ENCODE peak calls at places on chromosomes 2 and 18, in ten cellular contexts. Y is stimulated activated CD4-positive, alpha-beta T cell treated with anti-CD3 and anti-CD28 coated beads, TNF-alpha, amount 100 ng/mL, for 48 hours; U is vagina; G is NCI-H748 treated with DMSO at 0.1 percent for 48 hours; F is EL; A is lower leg skin; I is activated T-cell treated with anti-CD3 and anti-CD28 coated beads for 48 hours; Q is A549; E is tibial artery; H is SK-N-DZ. P is an unnamed sample.

GRCh38 chr18:24497052-24497754 is 36.8 kb downstream of the HRH4 start:
- DNase-seq in Y (no peak), U (no peak), G (peak; percentile 15), F (peak; percentile 55), A (no peak), I (no peak), Q (no peak), E (no peak), H (no peak), P (no peak)

GRCh38 chr2:120465989-120466703 is 120.2 kb downstream of the INHBB start:
- DNase-seq in Y (no peak), U (no peak), G (peak; percentile 75), F (no peak), A (no peak), I (no peak), Q (no peak), E (no peak), H (no peak), P (no peak)

GRCh38 chr2:15560404-15560987 is 638 bp downstream of the NBAS start:
- DNase-seq in Y (no peak), U (no peak), G (peak; percentile 36), F (peak; percentile 40), A (no peak), I (peak; percentile 4), Q (peak; percentile 44), E (no peak), H (no peak), P (no peak)

GRCh38 chr2:239400000-239400831 is 604 bp downstream of the HDAC4 start:
- DNase-seq in Y (no peak), U (no peak), G (no peak), F (peak; percentile 19), A (peak; percentile 80), I (no peak), Q (peak; percentile 7), E (no peak), H (no peak), P (no peak)

GRCh38 chr2:133448195-133448594 is 120.1 kb downstream of the NCKAP5 start:
- DNase-seq in Y (no peak), U (no peak), G (no peak), F (no peak), A (no peak), I (no peak), Q (no peak), E (no peak), H (no peak), P (no peak)

GRCh38 chr18:31185551-31185950 is 22.9 kb upstream of the DSC1 start:
- DNase-seq in Y (no peak), U (no peak), G (no peak), F (no peak), A (no peak), I (no peak), Q (no peak), E (no peak), H (no peak), P (no peak)

GRCh38 chr18:25786778-25787177 is 303.6 kb downstream of the SS18 start:
- DNase-seq in Y (no peak), U (no peak), G (no peak), F (peak; percentile 95), A (no peak), I (no peak), Q (no peak), E (no peak), H (no peak), P (no peak)

GRCh38 chr2:11571170-11571569 is 37.3 kb downstream of the GREB1 start:
- DNase-seq in Y (no peak), U (no peak), G (no peak), F (no peak), A (no peak), I (no peak), Q (no peak), E (peak; percentile 31), H (no peak), P (no peak)

GRCh38 chr2:121881950-121882349 is 126.5 kb downstream of the TSN start:
- DNase-seq in Y (no peak), U (no peak), G (no peak), F (no peak), A (no peak), I (no peak), Q (no peak), E (no peak), H (no peak), P (no peak)

GRCh38 chr18:40414155-40414754 is 1540.8 kb upstream of the PIK3C3 start:
- DNase-seq in Y (no peak), U (no peak), G (no peak), F (no peak), A (no peak), I (no peak), Q (no peak), E (no peak), H (peak; percentile 61), P (no peak)

GRCh38 chr18:50315100-50315871 is 27.8 kb upstream of the CXXC1 start:
- DNase-seq in Y (no peak), U (no peak), G (no peak), F (no peak), A (no peak), I (no peak), Q (no peak), E (no peak), H (no peak), P (no peak)

GRCh38 chr2:88451647-88452150 is 794 bp downstream of the FOXI3 start:
- DNase-seq in Y (no peak), U (no peak), G (peak; percentile 26), F (no peak), A (no peak), I (peak; percentile 1), Q (no peak), E (no peak), H (no peak), P (peak; percentile 37)

GRCh38 chr2:143160732-143161707 is 31.8 kb downstream of the ARHGAP15 start:
- DNase-seq in Y (no peak), U (no peak), G (peak; percentile 76), F (no peak), A (no peak), I (no peak), Q (no peak), E (no peak), H (no peak), P (no peak)

GRCh38 chr18:23279931-23280330 is 144.6 kb downstream of the CABLES1 start:
- DNase-seq in Y (no peak), U (no peak), G (no peak), F (no peak), A (no peak), I (no peak), Q (no peak), E (no peak), H (no peak), P (no peak)

GRCh38 chr18:13452851-13453524 is 234.4 kb downstream of the LDLRAD4 start:
- DNase-seq in Y (no peak), U (no peak), G (no peak), F (no peak), A (peak; percentile 82), I (no peak), Q (no peak), E (no peak), H (no peak), P (no peak)

GRCh38 chr2:106358081-106358480 is 110.1 kb downstream of the RGPD3 start:
- DNase-seq in Y (no peak), U (no peak), G (no peak), F (no peak), A (no peak), I (no peak), Q (no peak), E (no peak), H (no peak), P (no peak)

GRCh38 chr18:6595666-6596065 is 133.8 kb upstream of the ARHGAP28 start:
- DNase-seq in Y (no peak), U (no peak), G (no peak), F (no peak), A (no peak), I (no peak), Q (no peak), E (no peak), H (no peak), P (no peak)

GRCh38 chr2:129661942-129662341 is 317.5 kb upstream of the RAB6C start:
- DNase-seq in Y (no peak), U (no peak), G (no peak), F (no peak), A (no peak), I (no peak), Q (no peak), E (no peak), H (no peak), P (no peak)

GRCh38 chr2:15195723-15196270 is 365.3 kb downstream of the NBAS start:
- DNase-seq in Y (no peak), U (no peak), G (no peak), F (peak; percentile 35), A (no peak), I (no peak), Q (no peak), E (no peak), H (no peak), P (no peak)

P was measured in HL-60.